ENCODE peak calls at places on chromosome X, in seven cellular contexts. One of them, this sample, is unnamed.

GRCh38 chrX:39492495-39493162 is 605.1 kb downstream of the BCOR start:
- DNase-seq in CD8-positive, alpha-beta memory T cell: no peak
- DNase-seq in thyroid gland: peak
- DNase-seq in iris pigment epithelial cell: no peak
- DNase-seq in NCI-H345: no peak
- DNase-seq in MCF 10A: peak
- DNase-seq in A549: no peak
- DNase-seq in this sample: no peak

GRCh38 chrX:103626855-103627254 is 1.9 kb upstream of the TCEAL1 start:
- DNase-seq in CD8-positive, alpha-beta memory T cell: no peak
- DNase-seq in A549: no peak
- DNase-seq in iris pigment epithelial cell: peak
- DNase-seq in MCF 10A: peak
- DNase-seq in NCI-H345: no peak
- DNase-seq in thyroid gland: no peak
- DNase-seq in this sample: peak

GRCh38 chrX:112818114-112819012 is 22.3 kb downstream of the AMOT start:
- DNase-seq in A549: no peak
- DNase-seq in MCF 10A: peak
- DNase-seq in CD8-positive, alpha-beta memory T cell: no peak
- DNase-seq in NCI-H345: peak
- DNase-seq in thyroid gland: peak
- DNase-seq in iris pigment epithelial cell: no peak
- DNase-seq in this sample: no peak

GRCh38 chrX:88170528-88170927 is 576.5 kb upstream of the CPXCR1 start:
- DNase-seq in MCF 10A: no peak
- DNase-seq in thyroid gland: no peak
- DNase-seq in A549: peak
- DNase-seq in CD8-positive, alpha-beta memory T cell: no peak
- DNase-seq in iris pigment epithelial cell: no peak
- DNase-seq in NCI-H345: no peak
- DNase-seq in this sample: no peak

GRCh38 chrX:152307936-152308335 is 143.2 kb downstream of the GABRA3 start:
- DNase-seq in iris pigment epithelial cell: no peak
- DNase-seq in CD8-positive, alpha-beta memory T cell: no peak
- DNase-seq in MCF 10A: no peak
- DNase-seq in thyroid gland: no peak
- DNase-seq in A549: no peak
- DNase-seq in NCI-H345: no peak
- DNase-seq in this sample: no peak

GRCh38 chrX:1491851-1492349 is 39.2 kb upstream of the ASMTL start:
- DNase-seq in thyroid gland: no peak
- DNase-seq in MCF 10A: peak
- DNase-seq in NCI-H345: no peak
- DNase-seq in iris pigment epithelial cell: no peak
- DNase-seq in CD8-positive, alpha-beta memory T cell: no peak
- DNase-seq in A549: no peak
- DNase-seq in this sample: peak

GRCh38 chrX:20066968-20067708 is 49.6 kb downstream of the MAP7D2 start:
- DNase-seq in NCI-H345: peak
- DNase-seq in iris pigment epithelial cell: peak
- DNase-seq in A549: peak
- DNase-seq in MCF 10A: peak
- DNase-seq in thyroid gland: peak
- DNase-seq in CD8-positive, alpha-beta memory T cell: no peak
- DNase-seq in this sample: peak

GRCh38 chrX:47187106-47187677 is 6.4 kb upstream of the UBA1 start:
- DNase-seq in A549: no peak
- DNase-seq in CD8-positive, alpha-beta memory T cell: no peak
- DNase-seq in thyroid gland: peak
- DNase-seq in MCF 10A: peak
- DNase-seq in NCI-H345: no peak
- DNase-seq in iris pigment epithelial cell: no peak
- DNase-seq in this sample: no peak

GRCh38 chrX:44265559-44265958 is 77.9 kb downstream of the EFHC2 start:
- DNase-seq in MCF 10A: no peak
- DNase-seq in CD8-positive, alpha-beta memory T cell: no peak
- DNase-seq in NCI-H345: no peak
- DNase-seq in A549: no peak
- DNase-seq in thyroid gland: no peak
- DNase-seq in iris pigment epithelial cell: no peak
- DNase-seq in this sample: no peak

GRCh38 chrX:19879742-19880378 is 7.5 kb downstream of the SH3KBP1 start:
- DNase-seq in CD8-positive, alpha-beta memory T cell: no peak
- DNase-seq in A549: no peak
- DNase-seq in NCI-H345: no peak
- DNase-seq in thyroid gland: no peak
- DNase-seq in MCF 10A: no peak
- DNase-seq in iris pigment epithelial cell: no peak
- DNase-seq in this sample: no peak

GRCh38 chrX:134752558-134752957 is 94.3 kb upstream of the PLAC1 start:
- DNase-seq in A549: no peak
- DNase-seq in NCI-H345: no peak
- DNase-seq in CD8-positive, alpha-beta memory T cell: no peak
- DNase-seq in MCF 10A: no peak
- DNase-seq in iris pigment epithelial cell: no peak
- DNase-seq in thyroid gland: no peak
- DNase-seq in this sample: no peak

GRCh38 chrX:125219852-125220251 is 99.8 kb upstream of the TEX13C start:
- DNase-seq in thyroid gland: no peak
- DNase-seq in NCI-H345: no peak
- DNase-seq in A549: no peak
- DNase-seq in iris pigment epithelial cell: no peak
- DNase-seq in CD8-positive, alpha-beta memory T cell: no peak
- DNase-seq in MCF 10A: no peak
- DNase-seq in this sample: no peak

GRCh38 chrX:333611-334311 is 15.2 kb upstream of the GTPBP6 start:
- DNase-seq in NCI-H345: no peak
- DNase-seq in iris pigment epithelial cell: no peak
- DNase-seq in CD8-positive, alpha-beta memory T cell: no peak
- DNase-seq in MCF 10A: no peak
- DNase-seq in thyroid gland: peak
- DNase-seq in A549: no peak
- DNase-seq in this sample: no peak

GRCh38 chrX:69361286-69361926 is 142.7 kb upstream of the NALF2 start:
- DNase-seq in NCI-H345: no peak
- DNase-seq in CD8-positive, alpha-beta memory T cell: no peak
- DNase-seq in A549: no peak
- DNase-seq in iris pigment epithelial cell: peak
- DNase-seq in thyroid gland: no peak
- DNase-seq in MCF 10A: peak
- DNase-seq in this sample: peak

GRCh38 chrX:134171661-134172587 is 65.1 kb upstream of the CCDC160 start:
- DNase-seq in NCI-H345: no peak
- DNase-seq in MCF 10A: no peak
- DNase-seq in thyroid gland: peak
- DNase-seq in iris pigment epithelial cell: peak
- DNase-seq in A549: no peak
- DNase-seq in CD8-positive, alpha-beta memory T cell: no peak
- DNase-seq in this sample: no peak

GRCh38 chrX:74423289-74423985 is 2.1 kb downstream of the SLC16A2 start:
- DNase-seq in NCI-H345: no peak
- DNase-seq in thyroid gland: no peak
- DNase-seq in MCF 10A: no peak
- DNase-seq in iris pigment epithelial cell: no peak
- DNase-seq in CD8-positive, alpha-beta memory T cell: no peak
- DNase-seq in A549: no peak
- DNase-seq in this sample: no peak

GRCh38 chrX:154751669-154752271 is 893 bp upstream of the GAB3 start:
- DNase-seq in thyroid gland: peak
- DNase-seq in CD8-positive, alpha-beta memory T cell: no peak
- DNase-seq in MCF 10A: no peak
- DNase-seq in NCI-H345: no peak
- DNase-seq in iris pigment epithelial cell: no peak
- DNase-seq in A549: no peak
- DNase-seq in this sample: no peak

GRCh38 chrX:80285131-80285773 is 135.0 kb upstream of the TENT5D start:
- DNase-seq in iris pigment epithelial cell: peak
- DNase-seq in A549: peak
- DNase-seq in thyroid gland: peak
- DNase-seq in CD8-positive, alpha-beta memory T cell: no peak
- DNase-seq in NCI-H345: peak
- DNase-seq in MCF 10A: peak
- DNase-seq in this sample: no peak

GRCh38 chrX:57772637-57773036 is 92.6 kb upstream of the NLRP2B start:
- DNase-seq in MCF 10A: peak
- DNase-seq in CD8-positive, alpha-beta memory T cell: no peak
- DNase-seq in NCI-H345: no peak
- DNase-seq in A549: no peak
- DNase-seq in iris pigment epithelial cell: no peak
- DNase-seq in thyroid gland: no peak
- DNase-seq in this sample: no peak

GRCh38 chrX:88146577-88146976 is 600.4 kb upstream of the CPXCR1 start:
- DNase-seq in thyroid gland: no peak
- DNase-seq in MCF 10A: no peak
- DNase-seq in NCI-H345: no peak
- DNase-seq in A549: no peak
- DNase-seq in iris pigment epithelial cell: no peak
- DNase-seq in CD8-positive, alpha-beta memory T cell: no peak
- DNase-seq in this sample: no peak

GRCh38 chrX:29948653-29949052 is 266.7 kb upstream of the MAGEB2 start:
- DNase-seq in NCI-H345: no peak
- DNase-seq in A549: no peak
- DNase-seq in CD8-positive, alpha-beta memory T cell: no peak
- DNase-seq in MCF 10A: no peak
- DNase-seq in thyroid gland: no peak
- DNase-seq in iris pigment epithelial cell: peak
- DNase-seq in this sample: peak

GRCh38 chrX:5113128-5113527 is 1115.5 kb downstream of the NLGN4X start:
- DNase-seq in CD8-positive, alpha-beta memory T cell: no peak
- DNase-seq in NCI-H345: peak
- DNase-seq in iris pigment epithelial cell: peak
- DNase-seq in A549: peak
- DNase-seq in thyroid gland: no peak
- DNase-seq in MCF 10A: peak
- DNase-seq in this sample: no peak